ENCODE peak calls at places on chromosomes 6 and 20, in ten cellular contexts. L is A549, U is breast epithelium, N is uterus, W is testis, J is transverse colon, R is esophagus squamous epithelium, K is IMR-90, A is heart left ventricle, E is tibial nerve. X is an unnamed sample.

GRCh38 chr6:26553264-26553738 is 15.1 kb downstream of the HMGN4 start:
- DNase-seq in L (no peak), U (no peak), N (peak), W (peak), J (peak), R (no peak), K (peak), A (peak), E (peak), X (peak)

GRCh38 chr6:37269105-37269504 is 11.2 kb upstream of the TMEM217 start:
- DNase-seq in L (no peak), U (no peak), N (no peak), W (no peak), J (no peak), R (no peak), K (no peak), A (no peak), E (no peak), X (no peak)

GRCh38 chr6:18330548-18331066 is 56.5 kb upstream of the RNF144B start:
- DNase-seq in L (no peak), U (no peak), N (no peak), W (no peak), J (no peak), R (no peak), K (no peak), A (no peak), E (no peak), X (no peak)

GRCh38 chr6:14791525-14791924 is 454.3 kb upstream of the JARID2 start:
- DNase-seq in L (no peak), U (no peak), N (no peak), W (no peak), J (no peak), R (no peak), K (peak), A (no peak), E (no peak), X (no peak)

GRCh38 chr20:40641212-40641611 is 47.8 kb downstream of the MAFB start:
- DNase-seq in L (no peak), U (no peak), N (no peak), W (no peak), J (no peak), R (no peak), K (no peak), A (no peak), E (no peak), X (no peak)

GRCh38 chr20:63680857-63681608 is 15.4 kb upstream of the TNFRSF6B start:
- DNase-seq in L (no peak), U (no peak), N (no peak), W (no peak), J (no peak), R (no peak), K (no peak), A (no peak), E (no peak), X (no peak)

GRCh38 chr20:31815408-31816188 is 3.6 kb upstream of the MYLK2 start:
- DNase-seq in L (no peak), U (no peak), N (no peak), W (no peak), J (peak), R (no peak), K (no peak), A (no peak), E (no peak), X (no peak)

GRCh38 chr20:20017852-20018245 is 687 bp downstream of the NAA20 start:
- DNase-seq in L (peak), U (no peak), N (no peak), W (no peak), J (no peak), R (no peak), K (no peak), A (no peak), E (no peak), X (no peak)

GRCh38 chr20:32995802-32996201 is 8.4 kb downstream of the SUN5 start:
- DNase-seq in L (no peak), U (no peak), N (no peak), W (no peak), J (no peak), R (no peak), K (no peak), A (no peak), E (no peak), X (no peak)

GRCh38 chr20:42775866-42776265 is 413.8 kb downstream of the PTPRT start:
- DNase-seq in L (no peak), U (no peak), N (no peak), W (no peak), J (no peak), R (no peak), K (no peak), A (no peak), E (no peak), X (no peak)

GRCh38 chr20:61502433-61502832 is 250.4 kb downstream of the CDH4 start:
- DNase-seq in L (no peak), U (no peak), N (no peak), W (no peak), J (no peak), R (no peak), K (peak), A (no peak), E (no peak), X (no peak)

GRCh38 chr20:1469925-1470571 is 3.4 kb upstream of the NSFL1C start:
- DNase-seq in L (peak), U (peak), N (peak), W (peak), J (peak), R (no peak), K (peak), A (peak), E (peak), X (peak)

GRCh38 chr6:122445274-122445673 is 26.3 kb downstream of the SERINC1 start:
- DNase-seq in L (no peak), U (no peak), N (no peak), W (no peak), J (no peak), R (no peak), K (no peak), A (no peak), E (no peak), X (no peak)

DNA sequence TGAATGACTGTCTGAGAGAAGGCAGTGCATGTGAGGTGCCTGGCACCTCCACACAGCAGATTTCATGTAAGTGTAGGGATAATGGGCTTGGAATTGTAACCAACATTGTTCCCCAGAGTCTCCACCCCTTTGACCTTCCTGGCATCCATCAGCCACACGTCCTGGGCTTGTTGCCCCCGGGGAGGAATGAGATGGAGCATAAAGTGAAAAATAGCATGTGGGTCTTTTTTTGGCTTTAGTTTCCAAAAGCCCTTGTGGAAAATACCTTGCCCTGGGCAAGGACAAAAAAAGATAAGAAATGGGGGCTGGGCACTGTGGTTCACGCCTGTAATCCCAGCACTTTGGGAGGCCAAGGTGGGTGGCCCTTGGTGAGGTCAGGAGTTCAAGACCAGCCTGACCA is 242.3 kb upstream of the ECI2 start:
- DNase-seq in L (no peak), U (no peak), N (no peak), W (no peak), J (no peak), R (no peak), K (no peak), A (no peak), E (no peak), X (no peak)
- TF ChIP-seq CTCF in L (no peak), U (no peak), N (no peak), W (no peak), J (no peak), R (no peak), K (no peak), A (no peak), E (no peak), X (no peak)

GRCh38 chr6:110876170-110876773 is 1.7 kb downstream of the AMD1 start:
- DNase-seq in L (peak), U (peak), N (peak), W (peak), J (peak), R (peak), K (peak), A (peak), E (peak), X (peak)
- TF ChIP-seq POLR2A in L (peak), U (peak), N (peak), W (peak), J (peak), R (peak), K (peak), A (peak), E (peak), X (peak)

GRCh38 chr20:44537993-44538392 is 16.1 kb upstream of the SERINC3 start:
- DNase-seq in L (no peak), U (no peak), N (no peak), W (no peak), J (no peak), R (no peak), K (peak), A (no peak), E (no peak), X (no peak)
- TF ChIP-seq CTCF in L (no peak), U (no peak), N (peak), W (no peak), J (no peak), R (no peak), K (peak), A (no peak), E (no peak), X (no peak)

GRCh38 chr6:53795254-53795701 is 473 bp downstream of the LRRC1 start:
- DNase-seq in L (no peak), U (no peak), N (peak), W (no peak), J (peak), R (no peak), K (no peak), A (no peak), E (no peak), X (no peak)

GRCh38 chr6:53796791-53797190 is 2.0 kb downstream of the LRRC1 start:
- DNase-seq in L (no peak), U (no peak), N (no peak), W (no peak), J (no peak), R (no peak), K (no peak), A (no peak), E (no peak), X (no peak)

GRCh38 chr6:53794720-53795253 is at the start of gene LRRC1:
- DNase-seq in L (peak), U (peak), N (peak), W (peak), J (peak), R (peak), K (peak), A (peak), E (peak), X (peak)

GRCh38 chr6:53796451-53796780 is 1.6 kb downstream of the LRRC1 start:
- DNase-seq in L (no peak), U (no peak), N (no peak), W (no peak), J (no peak), R (no peak), K (no peak), A (no peak), E (no peak), X (no peak)

GRCh38 chr6:53795702-53796450 is 1.1 kb downstream of the LRRC1 start:
- DNase-seq in L (no peak), U (no peak), N (peak), W (peak), J (peak), R (no peak), K (peak), A (no peak), E (no peak), X (peak)
- TF ChIP-seq POLR2A in L (no peak), U (no peak), N (no peak), W (no peak), J (peak), R (no peak), K (no peak), A (no peak), E (no peak), X (no peak)